ENCODE peak calls at places on chromosomes 16 and 17, in eight cellular contexts. R, V, U, G, Q, M, S and E are unnamed samples.

GRCh38 chr16:81238296-81239011 is at the start of gene BCO1:
- DNase-seq in R (peak; percentile 14), V (no peak), U (no peak), G (peak; percentile 37), Q (no peak), M (no peak), S (no peak), E (no peak)

GRCh38 chr16:11572301-11572995 is 14.3 kb downstream of the LITAF start:
- DNase-seq in R (no peak), V (peak; percentile 13), U (no peak), G (no peak), Q (peak; percentile 91), M (no peak), S (no peak), E (no peak)

GRCh38 chr17:81500026-81500425 is 12.6 kb downstream of the ACTG1 start:
- DNase-seq in R (no peak), V (no peak), U (no peak), G (no peak), Q (no peak), M (no peak), S (no peak), E (no peak)

GRCh38 chr16:11386791-11387546 is 41.7 kb downstream of the RMI2 start:
- DNase-seq in R (no peak), V (no peak), U (peak; percentile 69), G (peak; percentile 43), Q (no peak), M (no peak), S (no peak), E (peak; percentile 58)

GRCh38 chr16:71431991-71432390 is 9.9 kb downstream of the TLE7 start:
- DNase-seq in R (no peak), V (no peak), U (no peak), G (no peak), Q (no peak), M (no peak), S (no peak), E (no peak)

GRCh38 chr16:66717112-66717675 is 20.7 kb upstream of the CMTM4 start:
- DNase-seq in R (no peak), V (peak; percentile 27), U (no peak), G (peak; percentile 52), Q (no peak), M (no peak), S (peak; percentile 18), E (no peak)

GRCh38 chr17:33142703-33143299 is 150.3 kb downstream of the ASIC2 start:
- DNase-seq in R (peak; percentile 12), V (no peak), U (no peak), G (no peak), Q (no peak), M (no peak), S (peak; percentile 47), E (peak; percentile 83)

GRCh38 chr17:39782481-39782880 is 44.7 kb downstream of the GRB7 start:
- DNase-seq in R (no peak), V (no peak), U (no peak), G (peak; percentile 34), Q (no peak), M (no peak), S (no peak), E (no peak)

GRCh38 chr17:50765454-50766221 is 1.7 kb downstream of the ANKRD40CL start:
- DNase-seq in R (no peak), V (no peak), U (peak; percentile 57), G (no peak), Q (no peak), M (peak; percentile 55), S (no peak), E (no peak)

GRCh38 chr16:72234372-72234771 is 62.4 kb upstream of the PMFBP1 start:
- DNase-seq in R (no peak), V (no peak), U (no peak), G (no peak), Q (no peak), M (no peak), S (no peak), E (no peak)

GRCh38 chr16:55914383-55914782 is 39.2 kb upstream of the CES5A start:
- DNase-seq in R (no peak), V (no peak), U (no peak), G (no peak), Q (no peak), M (no peak), S (no peak), E (no peak)

GRCh38 chr16:78996806-78997205 is 603.7 kb downstream of the MAF start:
- DNase-seq in R (no peak), V (no peak), U (no peak), G (no peak), Q (no peak), M (no peak), S (no peak), E (no peak)

GRCh38 chr17:68707032-68707431 is 105.9 kb upstream of the FAM20A start:
- DNase-seq in R (no peak), V (no peak), U (no peak), G (peak; percentile 13), Q (no peak), M (no peak), S (no peak), E (no peak)

GRCh38 chr17:8924595-8924994 is 40.9 kb downstream of the PIK3R5 start:
- DNase-seq in R (no peak), V (no peak), U (no peak), G (no peak), Q (no peak), M (no peak), S (no peak), E (no peak)

GRCh38 chr17:4625181-4625601 is 16.3 kb downstream of the ALOX15 start:
- DNase-seq in R (no peak), V (no peak), U (no peak), G (no peak), Q (no peak), M (no peak), S (no peak), E (no peak)

GRCh38 chr17:48373882-48374281 is 56.1 kb downstream of the SKAP1 start:
- DNase-seq in R (no peak), V (no peak), U (no peak), G (no peak), Q (no peak), M (no peak), S (no peak), E (no peak)

GRCh38 chr17:4657678-4658077 is 16.2 kb upstream of the ALOX15 start:
- DNase-seq in R (no peak), V (no peak), U (no peak), G (peak; percentile 34), Q (no peak), M (no peak), S (no peak), E (no peak)

GRCh38 chr17:5499790-5500189 is 13.4 kb downstream of the MIS12 start:
- DNase-seq in R (no peak), V (no peak), U (no peak), G (no peak), Q (no peak), M (no peak), S (no peak), E (peak; percentile 59)

GRCh38 chr17:39603304-39604016 is 4.3 kb downstream of the NEUROD2 start:
- DNase-seq in R (no peak), V (no peak), U (no peak), G (no peak), Q (no peak), M (no peak), S (no peak), E (no peak)

GRCh38 chr17:67043283-67043682 is 1.1 kb upstream of the CACNG1 start:
- DNase-seq in R (no peak), V (no peak), U (no peak), G (no peak), Q (no peak), M (no peak), S (no peak), E (no peak)

GRCh38 chr17:76515291-76515949 is 14.2 kb upstream of the RHBDF2 start:
- DNase-seq in R (peak; percentile 85), V (peak; percentile 56), U (peak; percentile 91), G (peak; percentile 89), Q (peak; percentile 92), M (peak; percentile 85), S (peak; percentile 21), E (no peak)

GRCh38 chr16:69513180-69513966 is 52.4 kb upstream of the NFAT5 start:
- DNase-seq in R (no peak), V (no peak), U (no peak), G (no peak), Q (no peak), M (no peak), S (no peak), E (no peak)

GRCh38 chr16:18827890-18828289 is 26.5 kb upstream of the ARL6IP1 start:
- DNase-seq in R (no peak), V (no peak), U (no peak), G (no peak), Q (no peak), M (no peak), S (no peak), E (no peak)

DNA sequence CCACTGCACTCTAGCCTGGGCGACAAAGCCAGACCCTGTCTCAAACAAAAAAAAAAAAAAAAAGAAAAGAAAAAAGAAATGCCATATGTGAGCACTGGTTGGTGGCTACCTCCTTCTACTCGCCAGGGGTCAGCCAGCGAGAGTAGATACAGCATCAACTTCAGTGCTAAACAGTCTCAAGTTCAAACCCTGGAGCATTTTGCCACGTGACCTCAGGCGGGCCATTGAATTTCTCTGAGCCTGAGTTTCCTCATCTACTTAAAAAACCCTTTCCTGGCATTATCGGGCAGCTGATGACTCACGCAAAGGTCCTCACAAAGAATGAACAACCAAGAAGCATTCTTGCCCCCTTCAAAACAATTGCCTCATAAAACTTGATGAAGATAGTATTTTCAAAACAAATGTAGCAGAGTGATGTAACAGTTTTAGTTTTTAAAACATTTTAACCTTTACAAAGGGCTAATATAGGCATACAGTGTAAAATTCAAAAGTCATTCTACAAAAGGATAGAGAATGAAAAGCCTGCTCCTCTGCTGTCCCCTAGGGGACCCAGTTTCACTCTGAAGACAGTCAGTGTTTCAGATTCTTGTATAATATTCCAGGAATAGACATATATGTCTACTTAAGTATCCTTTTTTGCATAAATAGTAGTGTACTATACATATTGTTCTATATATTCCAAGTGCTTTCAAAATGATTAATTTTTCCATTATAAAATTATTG is 28.4 kb downstream of the DNAH2 start:
- DNase-seq in R (peak; percentile 10), V (no peak), U (peak; percentile 55), G (peak; percentile 78), Q (no peak), M (peak; percentile 68), S (no peak), E (peak; percentile 97)
- H3K27ac ChIP-seq in R (no peak overlapping the region), V (no peak overlapping the region), U (no peak overlapping the region), G (no peak overlapping the region), Q (no peak overlapping the region), M (peak overlapping the region; percentile 33), S (no peak overlapping the region), E (no peak overlapping the region)

GRCh38 chr16:2087426-2088191 is 39.8 kb downstream of the TSC2 start:
- DNase-seq in R (no peak), V (no peak), U (no peak), G (no peak), Q (no peak), M (no peak), S (no peak), E (no peak)
- H3K36me3 ChIP-seq in R (peaks cover 100% of the 10 kb centered on the region), V (peaks cover 87% of the 10 kb centered on the region), U (no peaks in the 10 kb centered on the region), G (peaks cover 71% of the 10 kb centered on the region), Q (peaks cover 12% of the 10 kb centered on the region), M (peaks cover 95% of the 10 kb centered on the region), S (peaks cover 92% of the 10 kb centered on the region), E (peaks cover 12% of the 10 kb centered on the region)

GRCh38 chr17:41737680-41738023 is 3.2 kb upstream of the HAP1 start:
- DNase-seq in R (no peak), V (no peak), U (no peak), G (no peak), Q (no peak), M (no peak), S (no peak), E (no peak)
- H3K27me3 ChIP-seq in R (peaks cover 53% of the 10 kb centered on the region), V (peaks cover 53% of the 10 kb centered on the region), U (peaks cover 3% of the 10 kb centered on the region), G (peaks cover 33% of the 10 kb centered on the region), Q (peaks cover 9% of the 10 kb centered on the region), M (peaks cover 38% of the 10 kb centered on the region), S (no peaks in the 10 kb centered on the region), E (peaks cover 52% of the 10 kb centered on the region)

GRCh38 chr16:74698220-74698619 is 2.4 kb downstream of the MLKL start:
- DNase-seq in R (no peak), V (no peak), U (no peak), G (no peak), Q (no peak), M (no peak), S (no peak), E (no peak)
- H3K27ac ChIP-seq in R (peak overlapping the region; percentile 27), V (no peak overlapping the region), U (no peak overlapping the region), G (no peak overlapping the region), Q (no peak overlapping the region), M (peak overlapping the region; percentile 95), S (no peak overlapping the region), E (no peak overlapping the region)